ENCODE peak calls at places on chromosome 6, in five cellular contexts. D, Z, T, N and R are unnamed samples.
A peak's percentile ranks its signal among the peaks of the same experiment; 100 is the strongest.

GRCh38 chr6:134520181-134521115 is 202.5 kb upstream of the SGK1 start:
- DNase-seq in T (no peak), N (no peak), Z (peak; percentile 81), D (peak; percentile 31), R (no peak)

GRCh38 chr6:593139-593906 is 63.6 kb downstream of the HUS1B start:
- DNase-seq in D (peak; percentile 82), N (peak; percentile 39), T (peak; percentile 61), Z (peak; percentile 74), R (peak; percentile 60)

GRCh38 chr6:124197148-124197547 is 393.5 kb downstream of the NKAIN2 start:
- DNase-seq in D (no peak), Z (peak; percentile 9), T (no peak), N (no peak), R (no peak)

GRCh38 chr6:43378631-43379030 is 9.2 kb upstream of the ZNF318 start:
- DNase-seq in Z (no peak), D (no peak), N (no peak), T (no peak), R (no peak)

GRCh38 chr6:158018851-158019361 is 37.2 kb downstream of the SYNJ2 start:
- DNase-seq in D (no peak), T (no peak), N (no peak), Z (peak; percentile 75), R (no peak)

GRCh38 chr6:79750806-79751205 is 119.7 kb downstream of the SH3BGRL2 start:
- DNase-seq in T (no peak), N (no peak), Z (no peak), D (no peak), R (no peak)

GRCh38 chr6:158536891-158537798 is 22.7 kb upstream of the TMEM181 start:
- DNase-seq in T (peak; percentile 78), Z (peak; percentile 6), N (no peak), D (peak; percentile 33), R (peak; percentile 43)

GRCh38 chr6:162560891-162561290 is 166.7 kb downstream of the PRKN start:
- DNase-seq in N (no peak), D (no peak), T (no peak), Z (no peak), R (no peak)

GRCh38 chr6:150741633-150742200 is 123.8 kb upstream of the MTHFD1L start:
- DNase-seq in T (no peak), D (peak; percentile 28), N (peak; percentile 5), Z (peak; percentile 18), R (no peak)

GRCh38 chr6:4819706-4820283 is 43.6 kb downstream of the CDYL start:
- DNase-seq in N (no peak), Z (peak; percentile 28), T (no peak), D (no peak), R (no peak)

GRCh38 chr6:7106752-7107577 is 796 bp upstream of the RREB1 start:
- DNase-seq in N (peak; percentile 38), T (peak; percentile 87), D (peak; percentile 21), Z (no peak), R (peak; percentile 15)

GRCh38 chr6:12138377-12138776 is 126.3 kb downstream of the HIVEP1 start:
- DNase-seq in N (no peak), Z (peak; percentile 17), T (no peak), D (no peak), R (no peak)

GRCh38 chr6:81487489-81487888 is 265.0 kb downstream of the TENT5A start:
- DNase-seq in T (no peak), N (peak; percentile 4), Z (peak; percentile 29), D (no peak), R (no peak)

GRCh38 chr6:11593096-11593495 is 55.5 kb downstream of the TMEM170B start:
- DNase-seq in D (no peak), N (no peak), Z (no peak), T (no peak), R (no peak)

GRCh38 chr6:52672422-52673025 is 1.6 kb downstream of the TMEM14A start:
- DNase-seq in D (peak; percentile 91), N (no peak), T (peak; percentile 20), Z (no peak), R (no peak)

GRCh38 chr6:82017316-82017715 is 230.2 kb downstream of the IBTK start:
- DNase-seq in Z (peak; percentile 92), N (peak; percentile 71), T (no peak), D (peak; percentile 72), R (no peak)

GRCh38 chr6:54291146-54291545 is 17.1 kb upstream of the TINAG start:
- DNase-seq in D (peak; percentile 66), Z (peak; percentile 63), T (no peak), N (no peak), R (no peak)

GRCh38 chr6:16731503-16732018 is 29.7 kb downstream of the ATXN1 start:
- DNase-seq in N (no peak), Z (no peak), D (peak; percentile 30), T (no peak), R (no peak)

GRCh38 chr6:170529839-170530520 is 23.1 kb downstream of the PSMB1 start:
- DNase-seq in T (peak; percentile 77), N (peak; percentile 57), Z (peak; percentile 80), D (peak; percentile 70), R (peak; percentile 81)

GRCh38 chr6:193773-194310 is 98.4 kb upstream of the DUSP22 start:
- DNase-seq in Z (no peak), D (no peak), T (no peak), N (no peak), R (no peak)

GRCh38 chr6:117072781-117073180 is 192.6 kb upstream of the VGLL2 start:
- DNase-seq in N (no peak), D (no peak), T (no peak), Z (no peak), R (no peak)

GRCh38 chr6:151763938-151764680 is 43.4 kb upstream of the ESR1 start:
- DNase-seq in N (peak; percentile 53), D (peak; percentile 87), Z (peak; percentile 93), T (peak; percentile 35), R (peak; percentile 58)

GRCh38 chr6:27862396-27863061 is 49.7 kb downstream of the OR2B2 start:
- DNase-seq in N (no peak), Z (no peak), D (peak; percentile 41), T (no peak), R (no peak)

GRCh38 chr6:158640519-158640918 is 4.0 kb downstream of the DYNLT1 start:
- DNase-seq in T (no peak), N (no peak), D (no peak), Z (no peak), R (no peak)

GRCh38 chr6:87653074-87653962 is 48.7 kb downstream of the AKIRIN2 start:
- DNase-seq in D (no peak), Z (no peak), T (no peak), N (no peak), R (no peak)

DNA sequence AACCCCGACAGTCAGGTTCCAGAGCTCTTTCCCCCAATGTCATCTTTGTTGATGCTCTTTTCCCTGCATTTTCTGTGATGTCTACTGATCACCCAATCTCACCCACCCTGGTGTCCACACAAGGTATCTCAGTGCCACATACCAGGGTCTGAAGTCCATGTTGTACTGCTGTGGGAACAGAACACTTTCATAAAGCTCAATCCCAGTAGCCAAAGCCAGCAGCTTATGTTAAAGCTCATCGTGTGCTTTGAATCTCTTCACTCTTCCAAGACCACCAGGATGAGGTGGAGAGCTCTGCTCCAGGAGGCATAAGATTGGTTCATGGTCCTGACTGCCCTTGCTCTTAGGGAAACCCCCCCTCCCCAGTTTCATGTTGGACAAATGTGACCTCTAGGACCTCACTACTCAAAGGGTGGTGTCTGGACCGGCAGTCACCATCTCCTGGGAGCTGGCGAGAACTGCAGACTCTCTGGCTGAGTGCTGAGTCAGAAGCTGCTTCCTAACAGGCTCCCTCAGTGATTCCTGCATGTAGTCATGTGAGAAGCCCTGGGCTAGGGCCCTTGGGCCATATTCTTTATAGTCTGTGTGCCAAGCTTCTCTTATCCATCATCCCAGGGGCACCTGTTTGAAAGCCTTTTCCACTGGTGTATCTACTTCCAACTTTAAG is 13.4 kb upstream of the CPNE5 start:
- DNase-seq in T (no peak), D (peak; percentile 20), N (no peak), Z (peak; percentile 83), R (no peak)
- TF ChIP-seq CTCF in T (peak; percentile 29), D (no peak), N (no peak), Z (peak; percentile 11), R (no peak)

DNA sequence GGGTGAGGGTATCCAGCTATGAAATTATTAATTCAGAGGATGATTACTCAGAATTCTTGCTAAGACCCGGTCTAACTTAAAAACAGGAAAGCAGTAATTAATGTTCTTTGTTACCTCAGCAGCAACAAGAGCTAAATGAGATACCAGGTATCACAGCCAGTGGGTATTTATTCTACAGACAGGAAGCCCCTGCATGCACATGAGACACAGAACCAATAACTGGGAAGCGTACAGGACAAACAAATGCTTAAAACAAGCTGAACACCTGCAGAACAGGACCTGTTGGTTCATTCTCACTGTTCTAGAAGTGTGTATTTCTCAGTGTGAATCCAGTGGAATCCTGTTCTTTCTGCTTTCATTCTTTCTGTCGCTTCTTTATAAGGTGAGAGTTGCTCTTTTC is 30.9 kb downstream of the SCML4 start:
- DNase-seq in N (no peak), T (no peak), Z (no peak), D (no peak), R (no peak)
- TF ChIP-seq CTCF in N (no peak), T (no peak), Z (no peak), D (no peak), R (no peak)

GRCh38 chr6:95352064-95352463 is 225.3 kb upstream of the MANEA start:
- DNase-seq in Z (no peak), T (no peak), N (no peak), D (peak; percentile 4), R (no peak)
- TF ChIP-seq CTCF in Z (no peak), T (no peak), N (no peak), D (peak; percentile 26), R (peak; percentile 52)

GRCh38 chr6:141635621-141636020 is 497.1 kb upstream of the GJE1 start:
- DNase-seq in D (no peak), T (no peak), N (no peak), Z (no peak), R (no peak)

GRCh38 chr6:141641951-141642350 is 490.8 kb upstream of the GJE1 start:
- DNase-seq in Z (no peak), N (no peak), T (no peak), D (no peak), R (no peak)

GRCh38 chr6:141641406-141641805 is 491.3 kb upstream of the GJE1 start:
- DNase-seq in D (peak; percentile 5), N (no peak), T (no peak), Z (no peak), R (no peak)
- TF ChIP-seq CTCF in D (peak; percentile 39), N (no peak), T (no peak), Z (no peak), R (peak; percentile 33)

DNA sequence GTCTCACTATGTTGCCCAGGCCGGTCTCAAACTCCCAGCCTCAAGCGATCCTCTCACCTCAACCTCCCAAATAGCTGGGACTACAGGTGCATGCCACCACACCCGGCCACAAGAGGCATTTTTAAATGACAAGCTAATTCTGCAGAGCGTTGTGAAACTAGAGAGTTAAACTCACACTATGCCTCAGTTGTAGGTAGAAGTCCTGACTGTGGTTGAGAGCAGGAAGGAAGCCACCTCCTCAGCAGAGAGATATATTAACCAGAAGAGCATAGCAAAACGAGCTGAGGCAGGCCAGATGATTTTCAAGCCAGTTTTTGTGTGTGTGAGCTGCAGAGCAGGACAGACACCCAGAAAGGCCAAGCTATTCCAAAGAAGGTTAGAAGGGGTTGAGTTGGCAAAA is 150.3 kb downstream of the MBOAT1 start:
- DNase-seq in Z (no peak), T (no peak), D (no peak), N (no peak), R (no peak)
- TF ChIP-seq CTCF in Z (no peak), T (no peak), D (no peak), N (no peak), R (no peak)

DNA sequence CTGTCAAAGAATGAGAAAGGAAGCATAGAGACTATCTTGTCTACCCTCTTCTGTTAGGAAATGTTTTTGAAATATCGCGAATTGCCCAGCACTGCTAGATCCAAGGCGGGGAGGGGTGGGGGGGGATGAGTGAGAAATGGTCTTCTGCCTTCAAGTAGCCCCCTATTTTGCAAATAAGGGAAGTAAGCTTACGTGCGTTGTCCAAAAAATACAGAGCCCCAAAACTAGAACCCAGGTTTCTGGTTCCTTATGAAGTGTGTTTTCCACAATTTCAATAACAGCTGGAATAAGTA is 923 bp upstream of the ILRUN start:
- DNase-seq in D (no peak), N (no peak), T (no peak), Z (no peak), R (no peak)
- TF ChIP-seq CTCF in D (no peak), N (no peak), T (no peak), Z (no peak), R (no peak)